ENCODE peak calls at places on chromosomes 4 and X, in eight cellular contexts. One of them, this sample, is unnamed.

GRCh38 chr4:6121941-6122340 is 78.4 kb downstream of the JAKMIP1 start:
- DNase-seq in trophoblast cell: no peak
- DNase-seq in cardiac fibroblast: no peak
- DNase-seq in lower leg skin: no peak
- DNase-seq in lower lobe of right lung: no peak
- DNase-seq in ovary: no peak
- DNase-seq in hepatocyte: no peak
- DNase-seq in sigmoid colon: no peak
- DNase-seq in this sample: no peak

GRCh38 chr4:99610605-99611172 is 36.1 kb downstream of the MTTP start:
- DNase-seq in lower leg skin: no peak
- DNase-seq in trophoblast cell: no peak
- DNase-seq in sigmoid colon: no peak
- DNase-seq in lower lobe of right lung: no peak
- DNase-seq in ovary: no peak
- DNase-seq in hepatocyte: no peak
- DNase-seq in cardiac fibroblast: peak; percentile 10
- DNase-seq in this sample: peak; percentile 35

GRCh38 chr4:69828828-69829227 is 31.1 kb downstream of the SULT1E1 start:
- DNase-seq in ovary: no peak
- DNase-seq in lower lobe of right lung: no peak
- DNase-seq in lower leg skin: no peak
- DNase-seq in trophoblast cell: no peak
- DNase-seq in sigmoid colon: no peak
- DNase-seq in hepatocyte: no peak
- DNase-seq in cardiac fibroblast: peak; percentile 34
- DNase-seq in this sample: peak; percentile 5

GRCh38 chrX:34638116-34638515 is 19.0 kb downstream of the TMEM47 start:
- DNase-seq in lower leg skin: no peak
- DNase-seq in cardiac fibroblast: peak; percentile 57
- DNase-seq in lower lobe of right lung: no peak
- DNase-seq in hepatocyte: peak; percentile 80
- DNase-seq in trophoblast cell: peak; percentile 44
- DNase-seq in ovary: no peak
- DNase-seq in sigmoid colon: no peak
- DNase-seq in this sample: no peak

GRCh38 chr4:16591867-16592266 is 306.6 kb downstream of the LDB2 start:
- DNase-seq in hepatocyte: peak; percentile 19
- DNase-seq in lower lobe of right lung: no peak
- DNase-seq in cardiac fibroblast: peak; percentile 86
- DNase-seq in lower leg skin: no peak
- DNase-seq in ovary: peak; percentile 75
- DNase-seq in sigmoid colon: no peak
- DNase-seq in trophoblast cell: no peak
- DNase-seq in this sample: no peak

GRCh38 chr4:95087657-95088455 is 330.1 kb downstream of the BMPR1B start:
- DNase-seq in lower leg skin: no peak
- DNase-seq in sigmoid colon: no peak
- DNase-seq in cardiac fibroblast: peak; percentile 36
- DNase-seq in lower lobe of right lung: no peak
- DNase-seq in trophoblast cell: no peak
- DNase-seq in ovary: no peak
- DNase-seq in hepatocyte: peak; percentile 40
- DNase-seq in this sample: no peak

GRCh38 chr4:92714640-92715039 is 410.9 kb downstream of the GRID2 start:
- DNase-seq in sigmoid colon: no peak
- DNase-seq in hepatocyte: no peak
- DNase-seq in lower leg skin: no peak
- DNase-seq in ovary: no peak
- DNase-seq in trophoblast cell: no peak
- DNase-seq in lower lobe of right lung: no peak
- DNase-seq in cardiac fibroblast: no peak
- DNase-seq in this sample: no peak

GRCh38 chr4:141524116-141524515 is 112.3 kb upstream of the IL15 start:
- DNase-seq in sigmoid colon: no peak
- DNase-seq in lower leg skin: no peak
- DNase-seq in hepatocyte: no peak
- DNase-seq in cardiac fibroblast: peak; percentile 4
- DNase-seq in ovary: no peak
- DNase-seq in lower lobe of right lung: no peak
- DNase-seq in trophoblast cell: no peak
- DNase-seq in this sample: no peak

GRCh38 chrX:133668225-133668931 is 253.1 kb upstream of the GPC4 start:
- DNase-seq in lower leg skin: no peak
- DNase-seq in trophoblast cell: no peak
- DNase-seq in lower lobe of right lung: no peak
- DNase-seq in cardiac fibroblast: no peak
- DNase-seq in sigmoid colon: no peak
- DNase-seq in hepatocyte: no peak
- DNase-seq in ovary: no peak
- DNase-seq in this sample: no peak

GRCh38 chr4:103099691-103100392 is at the start of gene BDH2:
- DNase-seq in cardiac fibroblast: peak; percentile 98
- DNase-seq in sigmoid colon: peak; percentile 81
- DNase-seq in trophoblast cell: peak; percentile 96
- DNase-seq in ovary: peak; percentile 37
- DNase-seq in lower leg skin: peak; percentile 74
- DNase-seq in lower lobe of right lung: no peak
- DNase-seq in hepatocyte: peak; percentile 92
- DNase-seq in this sample: peak; percentile 26

GRCh38 chr4:109216085-109216696 is 86.3 kb downstream of the COL25A1 start:
- DNase-seq in lower lobe of right lung: no peak
- DNase-seq in ovary: no peak
- DNase-seq in trophoblast cell: no peak
- DNase-seq in sigmoid colon: no peak
- DNase-seq in hepatocyte: no peak
- DNase-seq in lower leg skin: no peak
- DNase-seq in cardiac fibroblast: no peak
- DNase-seq in this sample: no peak

GRCh38 chr4:57943672-57944071 is 833.5 kb upstream of the IGFBP7 start:
- DNase-seq in trophoblast cell: no peak
- DNase-seq in lower lobe of right lung: peak; percentile 27
- DNase-seq in lower leg skin: no peak
- DNase-seq in ovary: no peak
- DNase-seq in hepatocyte: no peak
- DNase-seq in cardiac fibroblast: peak; percentile 71
- DNase-seq in sigmoid colon: no peak
- DNase-seq in this sample: no peak

GRCh38 chrX:135009057-135009605 is 13.2 kb downstream of the RTL8B start:
- DNase-seq in sigmoid colon: no peak
- DNase-seq in hepatocyte: no peak
- DNase-seq in cardiac fibroblast: no peak
- DNase-seq in lower lobe of right lung: no peak
- DNase-seq in trophoblast cell: no peak
- DNase-seq in ovary: no peak
- DNase-seq in lower leg skin: no peak
- DNase-seq in this sample: no peak

GRCh38 chrX:68935362-68935761 is 106.5 kb downstream of the EFNB1 start:
- DNase-seq in lower leg skin: no peak
- DNase-seq in hepatocyte: no peak
- DNase-seq in ovary: no peak
- DNase-seq in sigmoid colon: peak; percentile 6
- DNase-seq in cardiac fibroblast: no peak
- DNase-seq in trophoblast cell: no peak
- DNase-seq in lower lobe of right lung: no peak
- DNase-seq in this sample: no peak

GRCh38 chr4:101178731-101179130 is 168.6 kb downstream of the PPP3CA start:
- DNase-seq in sigmoid colon: no peak
- DNase-seq in lower lobe of right lung: no peak
- DNase-seq in lower leg skin: no peak
- DNase-seq in hepatocyte: no peak
- DNase-seq in trophoblast cell: no peak
- DNase-seq in ovary: no peak
- DNase-seq in cardiac fibroblast: no peak
- DNase-seq in this sample: no peak

GRCh38 chr4:76997454-76997853 is 47.9 kb downstream of the SEPTIN11 start:
- DNase-seq in hepatocyte: no peak
- DNase-seq in lower lobe of right lung: no peak
- DNase-seq in lower leg skin: no peak
- DNase-seq in cardiac fibroblast: no peak
- DNase-seq in ovary: no peak
- DNase-seq in trophoblast cell: no peak
- DNase-seq in sigmoid colon: no peak
- DNase-seq in this sample: no peak

GRCh38 chr4:4784379-4784778 is 75.1 kb upstream of the MSX1 start:
- DNase-seq in hepatocyte: no peak
- DNase-seq in trophoblast cell: no peak
- DNase-seq in ovary: no peak
- DNase-seq in sigmoid colon: no peak
- DNase-seq in lower lobe of right lung: no peak
- DNase-seq in lower leg skin: no peak
- DNase-seq in cardiac fibroblast: no peak
- DNase-seq in this sample: no peak

GRCh38 chr4:155811171-155811570 is 52.4 kb downstream of the GUCY1B1 start:
- DNase-seq in hepatocyte: no peak
- DNase-seq in trophoblast cell: no peak
- DNase-seq in ovary: no peak
- DNase-seq in lower lobe of right lung: no peak
- DNase-seq in lower leg skin: no peak
- DNase-seq in sigmoid colon: no peak
- DNase-seq in cardiac fibroblast: peak; percentile 42
- DNase-seq in this sample: no peak

GRCh38 chr4:57607616-57608150 is 497.5 kb upstream of the IGFBP7 start:
- DNase-seq in hepatocyte: peak; percentile 56
- DNase-seq in trophoblast cell: peak; percentile 66
- DNase-seq in ovary: no peak
- DNase-seq in cardiac fibroblast: no peak
- DNase-seq in lower lobe of right lung: no peak
- DNase-seq in sigmoid colon: no peak
- DNase-seq in lower leg skin: no peak
- DNase-seq in this sample: no peak

GRCh38 chr4:169351860-169352259 is 81.1 kb upstream of the SH3RF1 start:
- DNase-seq in ovary: peak; percentile 59
- DNase-seq in sigmoid colon: no peak
- DNase-seq in hepatocyte: no peak
- DNase-seq in lower lobe of right lung: no peak
- DNase-seq in lower leg skin: no peak
- DNase-seq in cardiac fibroblast: peak; percentile 85
- DNase-seq in trophoblast cell: no peak
- DNase-seq in this sample: no peak

GRCh38 chr4:79678472-79679202 is 270.6 kb upstream of the GK2 start:
- DNase-seq in ovary: peak; percentile 11
- DNase-seq in hepatocyte: no peak
- DNase-seq in sigmoid colon: no peak
- DNase-seq in lower lobe of right lung: no peak
- DNase-seq in trophoblast cell: no peak
- DNase-seq in lower leg skin: no peak
- DNase-seq in cardiac fibroblast: peak; percentile 21
- DNase-seq in this sample: no peak

GRCh38 chr4:36236159-36236558 is 8.2 kb downstream of the ARAP2 start:
- DNase-seq in hepatocyte: no peak
- DNase-seq in sigmoid colon: no peak
- DNase-seq in cardiac fibroblast: no peak
- DNase-seq in lower lobe of right lung: no peak
- DNase-seq in ovary: no peak
- DNase-seq in lower leg skin: no peak
- DNase-seq in trophoblast cell: no peak
- DNase-seq in this sample: no peak

GRCh38 chr4:70759627-70760026 is 37.9 kb downstream of the RUFY3 start:
- DNase-seq in lower leg skin: no peak
- DNase-seq in lower lobe of right lung: no peak
- DNase-seq in cardiac fibroblast: no peak
- DNase-seq in hepatocyte: no peak
- DNase-seq in trophoblast cell: no peak
- DNase-seq in sigmoid colon: no peak
- DNase-seq in ovary: no peak
- DNase-seq in this sample: no peak

GRCh38 chr4:97984545-97985131 is 158.6 kb downstream of the STPG2 start:
- DNase-seq in trophoblast cell: no peak
- DNase-seq in cardiac fibroblast: no peak
- DNase-seq in lower lobe of right lung: no peak
- DNase-seq in sigmoid colon: no peak
- DNase-seq in hepatocyte: no peak
- DNase-seq in lower leg skin: no peak
- DNase-seq in ovary: no peak
- DNase-seq in this sample: no peak

GRCh38 chr4:175560628-175561027 is 251.4 kb downstream of the GPM6A start:
- DNase-seq in sigmoid colon: no peak
- DNase-seq in hepatocyte: peak; percentile 25
- DNase-seq in cardiac fibroblast: peak; percentile 3
- DNase-seq in trophoblast cell: peak; percentile 12
- DNase-seq in lower leg skin: no peak
- DNase-seq in lower lobe of right lung: no peak
- DNase-seq in ovary: no peak
- DNase-seq in this sample: no peak

GRCh38 chrX:35711281-35711680 is 86.9 kb upstream of the MAGEB16 start:
- DNase-seq in cardiac fibroblast: no peak
- DNase-seq in hepatocyte: no peak
- DNase-seq in lower leg skin: no peak
- DNase-seq in lower lobe of right lung: no peak
- DNase-seq in trophoblast cell: no peak
- DNase-seq in sigmoid colon: no peak
- DNase-seq in ovary: no peak
- DNase-seq in this sample: no peak

GRCh38 chr4:105633241-105633640 is 75.2 kb downstream of the INTS12 start:
- DNase-seq in cardiac fibroblast: no peak
- DNase-seq in lower leg skin: no peak
- DNase-seq in ovary: no peak
- DNase-seq in lower lobe of right lung: no peak
- DNase-seq in sigmoid colon: no peak
- DNase-seq in trophoblast cell: peak; percentile 89
- DNase-seq in hepatocyte: no peak
- DNase-seq in this sample: no peak

GRCh38 chrX:110021180-110022022 is 18.5 kb downstream of the TMEM164 start:
- DNase-seq in trophoblast cell: no peak
- DNase-seq in hepatocyte: no peak
- DNase-seq in lower lobe of right lung: no peak
- DNase-seq in sigmoid colon: no peak
- DNase-seq in ovary: peak; percentile 16
- DNase-seq in cardiac fibroblast: peak; percentile 69
- DNase-seq in lower leg skin: no peak
- DNase-seq in this sample: peak; percentile 72
- H3K4me3 ChIP-seq in trophoblast cell: no peak overlapping the region
- H3K4me3 ChIP-seq in hepatocyte: no peak overlapping the region
- H3K4me3 ChIP-seq in lower lobe of right lung: no peak overlapping the region
- H3K4me3 ChIP-seq in sigmoid colon: no peak overlapping the region
- H3K4me3 ChIP-seq in ovary: no peak overlapping the region
- H3K4me3 ChIP-seq in cardiac fibroblast: no peak overlapping the region
- H3K4me3 ChIP-seq in lower leg skin: no peak overlapping the region
- H3K4me3 ChIP-seq in this sample: no peak overlapping the region

GRCh38 chrX:2962346-2962745 is 33.2 kb upstream of the ARSD start:
- DNase-seq in lower leg skin: no peak
- DNase-seq in cardiac fibroblast: no peak
- DNase-seq in sigmoid colon: no peak
- DNase-seq in hepatocyte: peak; percentile 37
- DNase-seq in lower lobe of right lung: no peak
- DNase-seq in trophoblast cell: no peak
- DNase-seq in ovary: no peak
- DNase-seq in this sample: no peak
- H3K4me3 ChIP-seq in lower leg skin: no peak overlapping the region
- H3K4me3 ChIP-seq in cardiac fibroblast: no peak overlapping the region
- H3K4me3 ChIP-seq in sigmoid colon: no peak overlapping the region
- H3K4me3 ChIP-seq in hepatocyte: no peak overlapping the region
- H3K4me3 ChIP-seq in lower lobe of right lung: no peak overlapping the region
- H3K4me3 ChIP-seq in trophoblast cell: no peak overlapping the region
- H3K4me3 ChIP-seq in ovary: no peak overlapping the region
- H3K4me3 ChIP-seq in this sample: no peak overlapping the region

GRCh38 chrX:48491809-48492208 is 15.8 kb downstream of the FTSJ1 start:
- DNase-seq in ovary: no peak
- DNase-seq in trophoblast cell: no peak
- DNase-seq in cardiac fibroblast: no peak
- DNase-seq in lower lobe of right lung: no peak
- DNase-seq in hepatocyte: no peak
- DNase-seq in lower leg skin: no peak
- DNase-seq in sigmoid colon: no peak
- DNase-seq in this sample: no peak
- H3K4me3 ChIP-seq in ovary: no peak overlapping the region
- H3K4me3 ChIP-seq in trophoblast cell: no peak overlapping the region
- H3K4me3 ChIP-seq in cardiac fibroblast: no peak overlapping the region
- H3K4me3 ChIP-seq in lower lobe of right lung: no peak overlapping the region
- H3K4me3 ChIP-seq in hepatocyte: no peak overlapping the region
- H3K4me3 ChIP-seq in lower leg skin: no peak overlapping the region
- H3K4me3 ChIP-seq in sigmoid colon: no peak overlapping the region
- H3K4me3 ChIP-seq in this sample: no peak overlapping the region

GRCh38 chr4:145808021-145808650 is 128.2 kb downstream of the C4orf51 start:
- DNase-seq in sigmoid colon: no peak
- DNase-seq in lower leg skin: peak; percentile 21
- DNase-seq in ovary: no peak
- DNase-seq in cardiac fibroblast: peak; percentile 88
- DNase-seq in trophoblast cell: peak; percentile 94
- DNase-seq in hepatocyte: peak; percentile 70
- DNase-seq in lower lobe of right lung: no peak
- DNase-seq in this sample: peak; percentile 46
- H3K4me3 ChIP-seq in sigmoid colon: no peak overlapping the region
- H3K4me3 ChIP-seq in lower leg skin: no peak overlapping the region
- H3K4me3 ChIP-seq in ovary: no peak overlapping the region
- H3K4me3 ChIP-seq in cardiac fibroblast: no peak overlapping the region
- H3K4me3 ChIP-seq in trophoblast cell: no peak overlapping the region
- H3K4me3 ChIP-seq in hepatocyte: no peak overlapping the region
- H3K4me3 ChIP-seq in lower lobe of right lung: no peak overlapping the region
- H3K4me3 ChIP-seq in this sample: no peak overlapping the region